ENCODE peak calls at places on chromosomes 4 and X, in ten cellular contexts. F is GM23248; Q is mucosa of descending colon; Y is upper lobe of right lung; W is mammary epithelial cell; G is H1; E is cardiac muscle cell; A is A549; L is tibial artery; K is CD8-positive, alpha-beta T cell. O is an unnamed sample.
A peak's percentile ranks its signal among the peaks of the same experiment; 100 is the strongest.

GRCh38 chr4:102578819-102579218 is 77.7 kb downstream of the NFKB1 start:
- DNase-seq in W (no peak), L (no peak), Q (no peak), F (no peak), K (no peak), A (no peak), G (peak; percentile 44), E (peak; percentile 78), Y (no peak), O (peak; percentile 9)

GRCh38 chr4:53929955-53930798 is 134.2 kb downstream of the CHIC2 start:
- DNase-seq in F (peak; percentile 95), Q (peak; percentile 36), G (peak; percentile 49), L (peak; percentile 82), A (peak; percentile 65), K (peak; percentile 61), W (peak; percentile 73), E (peak; percentile 85), Y (no peak), O (peak; percentile 78)

GRCh38 chr4:176761872-176762271 is 30.9 kb downstream of the VEGFC start:
- DNase-seq in W (no peak), E (no peak), Y (no peak), A (no peak), G (no peak), Q (no peak), F (no peak), K (no peak), L (no peak), O (no peak)

GRCh38 chr4:110087116-110087708 is 111.2 kb downstream of the ELOVL6 start:
- DNase-seq in F (peak; percentile 84), L (no peak), Y (no peak), W (peak; percentile 77), E (no peak), A (no peak), G (no peak), K (no peak), Q (no peak), O (peak; percentile 82)

GRCh38 chr4:171024720-171025303 is 788.4 kb upstream of the GALNTL6 start:
- DNase-seq in Q (no peak), Y (no peak), K (no peak), L (no peak), W (no peak), G (no peak), F (no peak), E (no peak), A (no peak), O (no peak)

GRCh38 chr4:64960516-64960915 is 551.3 kb upstream of the TECRL start:
- DNase-seq in F (no peak), G (no peak), E (no peak), A (no peak), Y (no peak), L (no peak), W (no peak), K (no peak), Q (no peak), O (no peak)

GRCh38 chr4:115851918-115852766 is 738.7 kb upstream of the NDST4 start:
- DNase-seq in W (peak; percentile 32), Q (no peak), E (peak; percentile 82), F (peak; percentile 56), L (peak; percentile 25), G (peak; percentile 33), Y (no peak), K (no peak), A (no peak), O (peak; percentile 57)

GRCh38 chr4:94532016-94532789 is 80.5 kb downstream of the PDLIM5 start:
- DNase-seq in E (no peak), Y (no peak), W (peak; percentile 62), L (no peak), F (peak; percentile 44), A (no peak), K (no peak), G (no peak), Q (peak; percentile 36), O (peak; percentile 69)

GRCh38 chr4:128256539-128256938 is 31.1 kb downstream of the PGRMC2 start:
- DNase-seq in L (no peak), Y (no peak), W (no peak), Q (no peak), K (no peak), G (no peak), F (no peak), E (no peak), A (no peak), O (peak; percentile 7)

GRCh38 chrX:140949231-140949630 is 53.2 kb upstream of the SPANXB1 start:
- DNase-seq in A (no peak), Q (no peak), L (no peak), G (no peak), W (no peak), F (no peak), Y (no peak), K (no peak), E (no peak), O (no peak)

GRCh38 chrX:49209434-49210251 is 9.7 kb upstream of the SYP start:
- DNase-seq in E (no peak), G (no peak), Y (no peak), Q (no peak), L (no peak), W (no peak), K (no peak), A (no peak), F (no peak), O (no peak)

GRCh38 chr4:183721207-183722081 is 62.4 kb downstream of the TRAPPC11 start:
- DNase-seq in K (peak; percentile 53), L (no peak), W (no peak), Y (peak; percentile 88), F (peak; percentile 70), A (peak; percentile 60), G (peak; percentile 10), Q (peak; percentile 88), E (peak; percentile 32), O (peak; percentile 92)

GRCh38 chr4:102867278-102868152 is 1.3 kb upstream of the CISD2 start:
- DNase-seq in W (no peak), K (no peak), L (no peak), A (no peak), Q (no peak), E (no peak), Y (no peak), G (no peak), F (no peak), O (no peak)

GRCh38 chr4:26201119-26201518 is 119.7 kb upstream of the RBPJ start:
- DNase-seq in K (no peak), F (peak; percentile 74), E (no peak), Q (no peak), W (no peak), G (no peak), A (no peak), L (no peak), Y (no peak), O (no peak)

GRCh38 chr4:26197018-26197779 is 123.6 kb upstream of the RBPJ start:
- DNase-seq in F (peak; percentile 96), A (peak; percentile 6), E (no peak), G (no peak), L (no peak), W (peak; percentile 96), Y (no peak), K (peak; percentile 45), Q (peak; percentile 35), O (peak; percentile 41)

GRCh38 chr4:26196567-26196966 is 124.2 kb upstream of the RBPJ start:
- DNase-seq in Q (no peak), A (no peak), F (no peak), E (no peak), Y (no peak), G (no peak), K (no peak), L (no peak), W (no peak), O (no peak)

GRCh38 chr4:26204249-26204825 is 116.5 kb upstream of the RBPJ start:
- DNase-seq in G (no peak), F (no peak), K (peak; percentile 4), W (no peak), Q (no peak), L (no peak), E (no peak), A (no peak), Y (no peak), O (no peak)

DNA sequence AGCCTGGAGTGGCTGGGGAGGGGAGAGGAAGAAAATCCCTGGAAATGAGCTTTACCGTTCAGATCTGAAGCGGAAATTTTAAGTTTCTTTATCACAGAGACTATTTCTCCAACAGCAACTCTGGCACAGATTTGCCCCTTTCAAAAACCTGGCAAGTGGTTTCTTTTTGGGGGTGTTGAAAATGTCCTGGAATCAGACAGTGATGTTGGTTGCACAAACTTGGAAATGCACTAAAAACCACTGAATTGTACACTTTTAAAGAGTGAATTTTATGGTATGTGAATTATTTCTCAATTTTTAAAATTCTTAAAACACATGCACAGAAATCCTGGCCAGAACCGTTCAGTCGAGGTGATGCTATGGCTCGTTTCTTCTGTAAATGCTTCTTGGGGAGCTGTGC is 121.2 kb upstream of the RBPJ start:
- DNase-seq in Q (no peak), L (no peak), W (no peak), F (no peak), G (no peak), E (no peak), Y (no peak), K (no peak), A (no peak), O (no peak)
- H3K4me1 ChIP-seq in Q (no peaks in the 10 kb centered on the region), L (no peaks in the 10 kb centered on the region), W (peaks cover 8% of the 10 kb centered on the region), F (peaks cover 24% of the 10 kb centered on the region), G (no peaks in the 10 kb centered on the region), E (no peaks in the 10 kb centered on the region), Y (no peaks in the 10 kb centered on the region), K (peaks cover 45% of the 10 kb centered on the region), A (peaks cover 9% of the 10 kb centered on the region), O (no peaks in the 10 kb centered on the region)

DNA sequence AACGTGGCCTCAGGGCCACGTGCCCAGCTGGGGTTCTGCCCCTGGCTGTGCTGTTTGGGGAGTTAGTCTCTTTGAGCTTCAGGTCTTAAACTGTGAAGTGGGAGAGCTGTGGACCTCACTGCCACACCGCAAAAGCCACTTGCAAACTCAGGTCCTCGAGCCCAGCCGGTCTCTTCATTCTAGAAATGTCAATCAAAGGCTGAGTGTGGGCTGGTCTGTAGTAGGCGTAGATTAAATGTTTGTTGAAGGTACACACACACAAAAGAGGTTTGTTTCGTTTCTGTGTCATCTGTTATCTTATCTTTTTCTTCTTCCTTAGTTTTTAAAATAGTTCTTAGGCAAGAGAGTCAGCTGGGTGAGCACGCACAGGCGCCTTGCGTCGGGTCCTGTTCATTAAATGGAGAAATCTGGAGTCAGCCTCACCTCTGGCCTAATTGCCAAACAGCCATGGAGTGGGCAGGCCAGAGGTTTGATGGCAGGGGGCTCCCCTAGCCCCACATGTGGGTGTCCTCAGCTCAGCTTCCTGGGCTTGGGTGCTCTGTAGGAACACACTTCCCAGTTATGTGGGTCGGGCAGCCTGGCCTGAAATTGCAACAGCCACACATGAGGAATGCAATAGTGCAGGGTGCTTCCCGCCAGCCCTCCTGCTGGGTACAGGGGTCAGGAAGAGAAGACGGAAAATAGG is 823 bp upstream of the PSAPL1 start:
- DNase-seq in F (no peak), W (no peak), K (no peak), Q (no peak), Y (no peak), E (peak; percentile 54), A (no peak), L (no peak), G (no peak), O (no peak)
- H3K4me1 ChIP-seq in F (no peaks in the 10 kb centered on the region), W (peaks cover 16% of the 10 kb centered on the region), K (no peaks in the 10 kb centered on the region), Q (no peaks in the 10 kb centered on the region), Y (no peaks in the 10 kb centered on the region), E (peaks cover 26% of the 10 kb centered on the region), A (peaks cover 20% of the 10 kb centered on the region), L (no peaks in the 10 kb centered on the region), G (peaks cover 6% of the 10 kb centered on the region), O (no peaks in the 10 kb centered on the region)

GRCh38 chr4:77156533-77156911 is 485 bp upstream of the CCNG2 start:
- DNase-seq in Q (peak; percentile 93), A (peak; percentile 95), Y (peak; percentile 95), L (peak; percentile 98), F (peak; percentile 99), E (peak; percentile 98), K (peak; percentile 95), W (peak; percentile 100), G (peak; percentile 99), O (peak; percentile 100)
- H3K4me1 ChIP-seq in Q (peaks cover 12% of the 10 kb centered on the region), A (peaks cover 12% of the 10 kb centered on the region), Y (peaks cover 12% of the 10 kb centered on the region), L (no peaks in the 10 kb centered on the region), F (peaks cover 15% of the 10 kb centered on the region), E (peaks cover 32% of the 10 kb centered on the region), K (peaks cover 21% of the 10 kb centered on the region), W (peaks cover 21% of the 10 kb centered on the region), G (no peaks in the 10 kb centered on the region), O (no peaks in the 10 kb centered on the region)

GRCh38 chr4:153533387-153533786 is 67.2 kb downstream of the TMEM131L start:
- DNase-seq in A (no peak), L (no peak), K (no peak), W (no peak), Y (no peak), E (no peak), F (peak; percentile 65), Q (no peak), G (no peak), O (no peak)
- H3K4me1 ChIP-seq in A (no peaks in the 10 kb centered on the region), L (no peaks in the 10 kb centered on the region), K (peaks cover 97% of the 10 kb centered on the region), W (no peaks in the 10 kb centered on the region), Y (peaks cover 48% of the 10 kb centered on the region), E (no peaks in the 10 kb centered on the region), F (peaks cover 16% of the 10 kb centered on the region), Q (peaks cover 20% of the 10 kb centered on the region), G (peaks cover 12% of the 10 kb centered on the region), O (no peaks in the 10 kb centered on the region)

O was measured in small intestine.